ENCODE peak calls at places on chromosomes 5 and 9, in five cellular contexts. One of them, this sample, is unnamed.
A peak's percentile ranks its signal among the peaks of the same experiment; 100 is the strongest.

GRCh38 chr5:138663009-138663408 is 87.8 kb upstream of the HSPA9 start:
- DNase-seq in CD8-positive, alpha-beta memory T cell: no peak
- DNase-seq in left ventricle myocardium inferior: no peak
- DNase-seq in fibroblast of the aortic adventitia: no peak
- DNase-seq in neuronal stem cell: no peak
- DNase-seq in this sample: no peak

GRCh38 chr5:2253063-2253653 is 370.4 kb upstream of the IRX4 start:
- DNase-seq in CD8-positive, alpha-beta memory T cell: no peak
- DNase-seq in left ventricle myocardium inferior: no peak
- DNase-seq in fibroblast of the aortic adventitia: no peak
- DNase-seq in neuronal stem cell: no peak
- DNase-seq in this sample: no peak

GRCh38 chr5:24633705-24634325 is 11.0 kb downstream of the CDH10 start:
- DNase-seq in CD8-positive, alpha-beta memory T cell: no peak
- DNase-seq in left ventricle myocardium inferior: no peak
- DNase-seq in fibroblast of the aortic adventitia: peak; percentile 38
- DNase-seq in neuronal stem cell: peak; percentile 27
- DNase-seq in this sample: no peak

GRCh38 chr5:107285772-107286171 is 385.0 kb downstream of the EFNA5 start:
- DNase-seq in CD8-positive, alpha-beta memory T cell: no peak
- DNase-seq in left ventricle myocardium inferior: no peak
- DNase-seq in fibroblast of the aortic adventitia: no peak
- DNase-seq in neuronal stem cell: no peak
- DNase-seq in this sample: no peak

GRCh38 chr9:36204906-36205547 is 14.3 kb downstream of the CLTA start:
- DNase-seq in CD8-positive, alpha-beta memory T cell: no peak
- DNase-seq in left ventricle myocardium inferior: no peak
- DNase-seq in fibroblast of the aortic adventitia: no peak
- DNase-seq in neuronal stem cell: no peak
- DNase-seq in this sample: no peak

GRCh38 chr9:18489861-18490260 is 15.9 kb downstream of the ADAMTSL1 start:
- DNase-seq in CD8-positive, alpha-beta memory T cell: no peak
- DNase-seq in left ventricle myocardium inferior: no peak
- DNase-seq in fibroblast of the aortic adventitia: peak; percentile 79
- DNase-seq in neuronal stem cell: no peak
- DNase-seq in this sample: no peak

GRCh38 chr9:122225323-122226141 is 3.2 kb downstream of the LHX6 start:
- DNase-seq in CD8-positive, alpha-beta memory T cell: no peak
- DNase-seq in left ventricle myocardium inferior: no peak
- DNase-seq in fibroblast of the aortic adventitia: no peak
- DNase-seq in neuronal stem cell: no peak
- DNase-seq in this sample: no peak

GRCh38 chr5:134568761-134569725 is 43.6 kb downstream of the JADE2 start:
- DNase-seq in CD8-positive, alpha-beta memory T cell: no peak
- DNase-seq in left ventricle myocardium inferior: peak; percentile 81
- DNase-seq in fibroblast of the aortic adventitia: peak; percentile 79
- DNase-seq in neuronal stem cell: no peak
- DNase-seq in this sample: peak; percentile 85

GRCh38 chr9:591292-591691 is 250.2 kb upstream of the DMRT1 start:
- DNase-seq in CD8-positive, alpha-beta memory T cell: no peak
- DNase-seq in left ventricle myocardium inferior: peak; percentile 72
- DNase-seq in fibroblast of the aortic adventitia: peak; percentile 15
- DNase-seq in neuronal stem cell: no peak
- DNase-seq in this sample: peak; percentile 55

GRCh38 chr5:80865547-80865946 is 94.6 kb upstream of the RASGRF2 start:
- DNase-seq in CD8-positive, alpha-beta memory T cell: no peak
- DNase-seq in left ventricle myocardium inferior: no peak
- DNase-seq in fibroblast of the aortic adventitia: peak; percentile 63
- DNase-seq in neuronal stem cell: no peak
- DNase-seq in this sample: no peak

GRCh38 chr9:17003576-17004240 is 131.1 kb upstream of the CNTLN start:
- DNase-seq in CD8-positive, alpha-beta memory T cell: no peak
- DNase-seq in left ventricle myocardium inferior: no peak
- DNase-seq in fibroblast of the aortic adventitia: peak; percentile 81
- DNase-seq in neuronal stem cell: no peak
- DNase-seq in this sample: no peak

GRCh38 chr9:17839744-17840143 is 260.9 kb downstream of the SH3GL2 start:
- DNase-seq in CD8-positive, alpha-beta memory T cell: no peak
- DNase-seq in left ventricle myocardium inferior: no peak
- DNase-seq in fibroblast of the aortic adventitia: no peak
- DNase-seq in neuronal stem cell: no peak
- DNase-seq in this sample: no peak

GRCh38 chr9:110050925-110051355 is 157.0 kb downstream of the C9orf152 start:
- DNase-seq in CD8-positive, alpha-beta memory T cell: no peak
- DNase-seq in left ventricle myocardium inferior: no peak
- DNase-seq in fibroblast of the aortic adventitia: peak; percentile 92
- DNase-seq in neuronal stem cell: no peak
- DNase-seq in this sample: no peak

GRCh38 chr9:93899609-93900435 is 55.3 kb downstream of the BARX1 start:
- DNase-seq in CD8-positive, alpha-beta memory T cell: no peak
- DNase-seq in left ventricle myocardium inferior: peak; percentile 5
- DNase-seq in fibroblast of the aortic adventitia: no peak
- DNase-seq in neuronal stem cell: no peak
- DNase-seq in this sample: no peak

GRCh38 chr9:4833781-4834560 is 41.2 kb downstream of the RCL1 start:
- DNase-seq in CD8-positive, alpha-beta memory T cell: no peak
- DNase-seq in left ventricle myocardium inferior: no peak
- DNase-seq in fibroblast of the aortic adventitia: peak; percentile 49
- DNase-seq in neuronal stem cell: no peak
- DNase-seq in this sample: no peak